ENCODE peak calls at places on chromosome 12, in ten cellular contexts. H is iris pigment epithelial cell; Z is midbrain; U is HFF-Myc; G is psoas muscle; A is endodermal cell; N is CD4-positive, alpha-beta memory T cell; D is NCI-H748 treated with DMSO at 0.1 percent for 48 hours; K is M059J; T is astrocyte of the spinal cord. S is an unnamed sample.

GRCh38 chr12:103647267-103647666 is 60.2 kb downstream of the STAB2 start:
- DNase-seq in H (peak), Z (no peak), U (peak), G (no peak), A (no peak), N (no peak), D (no peak), K (peak), T (peak), S (no peak)

GRCh38 chr12:53051058-53051880 is 1.4 kb downstream of the TNS2 start:
- DNase-seq in H (peak), Z (peak), U (no peak), G (peak), A (peak), N (no peak), D (no peak), K (peak), T (no peak), S (no peak)

GRCh38 chr12:98998697-98999299 is 353.7 kb downstream of the APAF1 start:
- DNase-seq in H (peak), Z (peak), U (peak), G (no peak), A (no peak), N (no peak), D (peak), K (peak), T (peak), S (no peak)

GRCh38 chr12:132924356-132924755 is 31.8 kb downstream of the ZNF605 start:
- DNase-seq in H (no peak), Z (no peak), U (no peak), G (no peak), A (no peak), N (no peak), D (no peak), K (no peak), T (no peak), S (no peak)

GRCh38 chr12:14514946-14515345 is 52.7 kb downstream of the PLBD1 start:
- DNase-seq in H (peak), Z (no peak), U (no peak), G (no peak), A (no peak), N (no peak), D (no peak), K (peak), T (no peak), S (no peak)

GRCh38 chr12:117006333-117006732 is 92.9 kb downstream of the TESC start:
- DNase-seq in H (no peak), Z (no peak), U (no peak), G (no peak), A (no peak), N (no peak), D (no peak), K (no peak), T (no peak), S (no peak)

GRCh38 chr12:57033428-57033827 is 16.5 kb downstream of the MYO1A start:
- DNase-seq in H (no peak), Z (no peak), U (no peak), G (no peak), A (peak), N (no peak), D (no peak), K (peak), T (no peak), S (no peak)

GRCh38 chr12:28023156-28023887 is 50.8 kb upstream of the PTHLH start:
- DNase-seq in H (peak), Z (no peak), U (peak), G (no peak), A (no peak), N (no peak), D (no peak), K (peak), T (peak), S (no peak)

GRCh38 chr12:132161046-132161781 is 17.0 kb downstream of the NOC4L start:
- DNase-seq in H (peak), Z (no peak), U (no peak), G (no peak), A (no peak), N (no peak), D (no peak), K (no peak), T (peak), S (no peak)

GRCh38 chr12:98698603-98699463 is 53.7 kb downstream of the APAF1 start:
- DNase-seq in H (peak), Z (peak), U (peak), G (peak), A (peak), N (no peak), D (peak), K (peak), T (peak), S (no peak)

GRCh38 chr12:5102261-5102789 is 58.6 kb downstream of the KCNA5 start:
- DNase-seq in H (no peak), Z (no peak), U (no peak), G (no peak), A (no peak), N (no peak), D (no peak), K (peak), T (peak), S (no peak)

GRCh38 chr12:5665615-5666014 is 233.7 kb downstream of the NTF3 start:
- DNase-seq in H (peak), Z (no peak), U (no peak), G (no peak), A (no peak), N (no peak), D (no peak), K (peak), T (peak), S (no peak)

GRCh38 chr12:3164454-3165310 is 87.5 kb downstream of the TSPAN9 start:
- DNase-seq in H (peak), Z (no peak), U (no peak), G (peak), A (no peak), N (no peak), D (no peak), K (no peak), T (no peak), S (no peak)

GRCh38 chr12:58575281-58575680 is 345.0 kb downstream of the LRIG3 start:
- DNase-seq in H (peak), Z (no peak), U (peak), G (no peak), A (no peak), N (no peak), D (no peak), K (peak), T (peak), S (no peak)

GRCh38 chr12:27083861-27084271 is 1.5 kb upstream of the C12orf71 start:
- DNase-seq in H (peak), Z (peak), U (peak), G (no peak), A (no peak), N (no peak), D (no peak), K (peak), T (peak), S (no peak)

GRCh38 chr12:65720739-65721138 is 103.5 kb upstream of the HMGA2 start:
- DNase-seq in H (peak), Z (no peak), U (peak), G (no peak), A (peak), N (no peak), D (no peak), K (peak), T (peak), S (no peak)

GRCh38 chr12:25056011-25056410 is 107.1 kb upstream of the BCAT1 start:
- DNase-seq in H (no peak), Z (no peak), U (no peak), G (no peak), A (no peak), N (no peak), D (no peak), K (no peak), T (no peak), S (no peak)

GRCh38 chr12:122880155-122880605 is 15.7 kb downstream of the VPS37B start:
- DNase-seq in H (peak), Z (no peak), U (no peak), G (no peak), A (no peak), N (no peak), D (no peak), K (no peak), T (no peak), S (no peak)

GRCh38 chr12:95796982-95797289 is 6.4 kb upstream of the NTN4 start:
- DNase-seq in H (no peak), Z (no peak), U (no peak), G (no peak), A (no peak), N (no peak), D (no peak), K (peak), T (no peak), S (no peak)

GRCh38 chr12:12885060-12885792 is 6.1 kb upstream of the GPRC5A start:
- DNase-seq in H (no peak), Z (no peak), U (no peak), G (no peak), A (peak), N (no peak), D (no peak), K (no peak), T (no peak), S (no peak)

GRCh38 chr12:56158926-56159461 is 835 bp downstream of the MYL6 start:
- DNase-seq in H (peak), Z (peak), U (no peak), G (peak), A (peak), N (peak), D (peak), K (peak), T (peak), S (peak)

GRCh38 chr12:42728770-42729531 is 139.4 kb upstream of the PRICKLE1 start:
- DNase-seq in H (peak), Z (no peak), U (no peak), G (no peak), A (no peak), N (no peak), D (no peak), K (no peak), T (no peak), S (no peak)

GRCh38 chr12:52865090-52865944 is 16.5 kb upstream of the KRT78 start:
- DNase-seq in H (peak), Z (peak), U (no peak), G (peak), A (peak), N (no peak), D (peak), K (peak), T (peak), S (peak)

GRCh38 chr12:72330291-72330690 is 58.1 kb downstream of the TRHDE start:
- DNase-seq in H (peak), Z (no peak), U (peak), G (peak), A (peak), N (no peak), D (no peak), K (peak), T (peak), S (no peak)

GRCh38 chr12:19546611-19547162 is 107.4 kb downstream of the AEBP2 start:
- DNase-seq in H (peak), Z (no peak), U (no peak), G (no peak), A (no peak), N (no peak), D (no peak), K (no peak), T (peak), S (no peak)

GRCh38 chr12:51994959-51995358 is 11.8 kb upstream of the TAMALIN start:
- DNase-seq in H (no peak), Z (no peak), U (no peak), G (no peak), A (no peak), N (no peak), D (no peak), K (no peak), T (no peak), S (no peak)

GRCh38 chr12:98516184-98516873 is 939 bp downstream of the TMPO start:
- DNase-seq in H (peak), Z (peak), U (peak), G (peak), A (peak), N (peak), D (peak), K (peak), T (peak), S (peak)

GRCh38 chr12:29565727-29566126 is 68.2 kb upstream of the OVCH1 start:
- DNase-seq in H (no peak), Z (no peak), U (no peak), G (no peak), A (no peak), N (no peak), D (no peak), K (peak), T (no peak), S (no peak)